ENCODE peak calls at places on chromosomes 12 and 14, in five cellular contexts. K is GM12878, Z is HepG2, Q is SK-N-SH, R is K562. C is an unnamed sample.

GRCh38 chr14:24674204-24674970 is 40.4 kb upstream of the GZMB start:
- DNase-seq in K (no peak), Z (no peak), Q (no peak), R (no peak), C (no peak)

GRCh38 chr12:569091-569676 is 94.1 kb downstream of the NINJ2 start:
- DNase-seq in K (no peak), Z (no peak), Q (no peak), R (no peak), C (no peak)

GRCh38 chr14:38502241-38502640 is 246.3 kb upstream of the CLEC14A start:
- DNase-seq in K (no peak), Z (no peak), Q (no peak), R (no peak), C (no peak)

GRCh38 chr12:89648211-89648930 is 60.3 kb downstream of the ATP2B1 start:
- DNase-seq in K (no peak), Z (peak; percentile 56), Q (peak; percentile 13), R (peak; percentile 71), C (no peak)

GRCh38 chr12:6852651-6853354 is 853 bp downstream of the USP5 start:
- DNase-seq in K (no peak), Z (peak; percentile 35), Q (peak; percentile 65), R (peak; percentile 64), C (no peak)

GRCh38 chr14:56423591-56423991 is 156.0 kb upstream of the TMEM260 start:
- DNase-seq in K (no peak), Z (no peak), Q (no peak), R (no peak), C (no peak)

GRCh38 chr14:76337619-76338545 is 38.1 kb upstream of the ESRRB start:
- DNase-seq in K (no peak), Z (no peak), Q (peak; percentile 85), R (no peak), C (peak; percentile 18)

GRCh38 chr14:63752449-63753169 is 24.7 kb upstream of the SGPP1 start:
- DNase-seq in K (no peak), Z (peak; percentile 12), Q (no peak), R (no peak), C (no peak)

GRCh38 chr14:95034806-95035205 is 122.5 kb downstream of the DICER1 start:
- DNase-seq in K (no peak), Z (no peak), Q (no peak), R (no peak), C (no peak)

GRCh38 chr14:57317248-57317833 is 48.6 kb downstream of the AP5M1 start:
- DNase-seq in K (peak; percentile 16), Z (peak; percentile 76), Q (peak; percentile 65), R (peak; percentile 80), C (peak; percentile 63)

GRCh38 chr12:56630180-56630632 is at the start of gene BAZ2A:
- DNase-seq in K (no peak), Z (peak; percentile 64), Q (peak; percentile 97), R (peak; percentile 90), C (peak; percentile 91)

GRCh38 chr14:92706386-92706785 is 42.0 kb downstream of the LGMN start:
- DNase-seq in K (no peak), Z (no peak), Q (no peak), R (no peak), C (no peak)

GRCh38 chr14:61573748-61574513 is 121.4 kb upstream of the HIF1A start:
- DNase-seq in K (no peak), Z (no peak), Q (no peak), R (no peak), C (no peak)

GRCh38 chr12:53320352-53321195 is 836 bp downstream of the AAAS start:
- DNase-seq in K (no peak), Z (no peak), Q (no peak), R (no peak), C (no peak)

GRCh38 chr12:109098142-109098652 is 800 bp downstream of the UNG start:
- DNase-seq in K (no peak), Z (no peak), Q (no peak), R (no peak), C (no peak)

GRCh38 chr14:35247777-35248475 is 44.3 kb upstream of the PSMA6 start:
- DNase-seq in K (no peak), Z (no peak), Q (no peak), R (no peak), C (no peak)

GRCh38 chr12:96907681-96908163 is 665 bp downstream of the NEDD1 start:
- DNase-seq in K (no peak), Z (peak; percentile 15), Q (peak; percentile 42), R (peak; percentile 47), C (peak; percentile 12)

GRCh38 chr12:26724309-26724702 is 108.7 kb downstream of the ITPR2 start:
- DNase-seq in K (no peak), Z (no peak), Q (no peak), R (no peak), C (no peak)

GRCh38 chr12:26239508-26240328 is 44.3 kb downstream of the SSPN start:
- DNase-seq in K (no peak), Z (peak; percentile 90), Q (no peak), R (no peak), C (no peak)

GRCh38 chr14:93105362-93105761 is 10.4 kb downstream of the ITPK1 start:
- DNase-seq in K (no peak), Z (no peak), Q (no peak), R (no peak), C (no peak)

GRCh38 chr12:10339441-10339840 is 31.8 kb downstream of the KLRD1 start:
- DNase-seq in K (no peak), Z (no peak), Q (no peak), R (no peak), C (no peak)

GRCh38 chr12:58961906-58962305 is 41.6 kb upstream of the LRIG3 start:
- DNase-seq in K (no peak), Z (no peak), Q (no peak), R (no peak), C (no peak)

GRCh38 chr12:24838531-24838950 is 110.4 kb downstream of the BCAT1 start:
- DNase-seq in K (peak; percentile 84), Z (no peak), Q (peak; percentile 42), R (no peak), C (no peak)

GRCh38 chr14:61761557-61761956 is 663 bp upstream of the SNAPC1 start:
- DNase-seq in K (no peak), Z (no peak), Q (no peak), R (no peak), C (no peak)

GRCh38 chr14:57057803-57058202 is 210.9 kb downstream of the EXOC5 start:
- DNase-seq in K (no peak), Z (no peak), Q (no peak), R (no peak), C (no peak)

GRCh38 chr12:85569261-85569660 is 266.9 kb downstream of the RASSF9 start:
- DNase-seq in K (no peak), Z (no peak), Q (no peak), R (no peak), C (no peak)

GRCh38 chr12:30110970-30111586 is 327.3 kb upstream of the TMTC1 start:
- DNase-seq in K (no peak), Z (no peak), Q (peak; percentile 19), R (no peak), C (no peak)

GRCh38 chr12:123961585-123961984 is 11.0 kb downstream of the CCDC92 start:
- DNase-seq in K (no peak), Z (no peak), Q (no peak), R (no peak), C (no peak)

DNA sequence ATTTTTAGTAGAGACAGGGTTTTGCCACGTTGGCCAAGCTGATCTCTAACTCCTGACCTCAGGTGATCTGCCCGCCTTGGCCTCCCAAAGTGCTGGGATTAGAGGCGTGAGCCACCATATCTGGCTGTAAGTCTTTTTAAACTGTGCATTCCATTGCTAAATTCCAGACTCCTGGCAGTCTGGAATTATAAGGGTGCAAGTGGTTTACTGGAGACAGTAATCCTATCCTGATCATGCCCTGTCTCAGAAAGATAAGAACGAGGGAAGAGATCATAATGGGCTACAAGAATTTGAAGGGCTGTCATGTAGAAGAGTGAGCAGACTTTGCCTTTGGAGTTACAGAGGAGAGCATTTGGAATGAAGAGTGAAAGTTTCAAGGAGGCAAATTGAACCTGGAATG is 6.8 kb upstream of the SLC4A8 start:
- DNase-seq in K (no peak), Z (no peak), Q (no peak), R (no peak), C (no peak)
- TF ChIP-seq FOXM1 in K (no peak), Z (no peak), Q (no peak), R (no peak), C (no peak)

GRCh38 chr12:21651821-21652220 is 5.8 kb downstream of the LDHB start:
- DNase-seq in K (no peak), Z (no peak), Q (no peak), R (no peak), C (no peak)

GRCh38 chr12:21655594-21655993 is 2.0 kb downstream of the LDHB start:
- DNase-seq in K (no peak), Z (no peak), Q (no peak), R (no peak), C (no peak)

GRCh38 chr12:21657336-21658077 is at the start of gene LDHB:
- DNase-seq in K (peak; percentile 81), Z (no peak), Q (peak; percentile 92), R (peak; percentile 96), C (peak; percentile 89)

GRCh38 chr12:21659383-21659782 is 1.7 kb upstream of the LDHB start:
- DNase-seq in K (no peak), Z (no peak), Q (no peak), R (no peak), C (no peak)

DNA sequence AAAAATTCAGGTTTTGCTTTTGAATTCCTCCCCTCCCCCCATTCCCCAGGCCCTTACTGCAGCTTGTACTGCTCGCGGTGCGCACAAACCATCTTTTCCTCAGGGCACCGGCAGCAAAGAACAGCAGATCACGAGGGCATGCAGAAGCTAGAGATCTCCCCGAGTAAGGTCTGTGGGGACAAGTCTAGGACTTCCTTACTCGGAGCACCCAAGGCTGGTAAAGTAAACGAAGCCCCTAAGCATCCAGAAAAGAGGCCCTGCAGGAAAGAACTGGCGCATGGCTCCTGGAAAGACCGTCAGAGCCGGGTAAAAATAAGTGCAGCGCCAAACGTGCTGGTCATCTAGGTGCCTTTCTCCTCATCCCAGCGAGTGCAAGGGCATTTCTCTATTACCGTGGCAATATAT is 709 bp downstream of the LDHB start:
- DNase-seq in K (no peak), Z (no peak), Q (peak; percentile 38), R (peak; percentile 51), C (peak; percentile 32)
- TF ChIP-seq FOXM1 in K (no peak), Z (no peak), Q (no peak), R (no peak), C (no peak)

DNA sequence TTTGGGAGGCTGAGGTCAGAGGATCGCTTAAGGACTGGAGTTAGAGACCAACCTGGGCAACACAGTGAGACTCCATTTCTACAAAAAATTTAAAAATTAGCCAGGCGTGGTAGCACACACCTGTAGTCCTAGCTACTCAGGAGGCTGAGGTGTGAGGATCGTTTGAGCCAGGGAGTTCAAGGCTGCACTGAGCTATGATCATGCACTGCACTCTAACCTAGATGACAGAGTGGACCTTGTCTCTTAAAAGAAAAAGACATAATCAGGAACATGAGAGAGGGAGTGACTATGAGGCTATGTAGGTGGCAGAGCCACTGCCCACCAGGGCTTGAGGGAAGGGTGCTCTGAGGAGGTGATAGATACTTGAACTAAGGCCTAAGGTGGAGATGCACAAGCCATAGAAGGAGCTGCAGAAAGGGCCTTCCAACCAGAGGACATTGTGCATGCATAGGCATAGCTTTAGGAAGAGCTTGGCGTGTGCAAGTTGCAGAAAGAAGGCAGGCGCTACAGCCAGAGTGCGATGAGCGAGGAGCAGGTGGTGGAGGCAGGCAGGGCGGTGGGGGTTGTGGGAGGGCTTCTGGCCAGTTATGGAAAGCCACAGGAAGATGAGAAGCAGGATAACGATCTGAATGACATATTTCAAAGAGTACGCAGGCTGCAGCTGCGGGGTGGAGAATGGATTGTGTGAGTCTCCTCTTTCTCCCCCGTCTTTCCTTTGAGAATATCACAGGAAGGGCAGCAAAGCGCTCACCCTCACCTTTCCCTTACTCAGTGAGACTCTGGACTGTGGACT is 49.0 kb upstream of the PLXNC1 start:
- DNase-seq in K (no peak), Z (no peak), Q (peak; percentile 23), R (peak; percentile 57), C (no peak)
- TF ChIP-seq FOXM1 in K (no peak), Z (no peak), Q (no peak), R (no peak), C (no peak)

GRCh38 chr12:100229036-100229635 is 28.5 kb downstream of the ACTR6 start:
- DNase-seq in K (peak; percentile 1), Z (peak; percentile 28), Q (no peak), R (peak; percentile 64), C (peak; percentile 23)
- TF ChIP-seq FOXM1 in K (no peak), Z (no peak), Q (no peak), R (no peak), C (no peak)